ENCODE peak calls at places on chromosomes 11 and 22, in ten cellular contexts. K is A549, F is transverse colon, C is H1, E is sigmoid colon, W is upper lobe of left lung, T is K562, X is suprapubic skin, Q is stomach, V is ovary. I is an unnamed sample. For H3K4me1, the result is how much of the 10 kb centered on the place peaks cover.

GRCh38 chr11:6116638-6117037 is 9.2 kb downstream of the OR56B4 start:
- DNase-seq in V (no peak), C (no peak), Q (no peak), E (no peak), F (no peak), X (no peak), T (no peak), W (no peak), K (no peak), I (no peak)

GRCh38 chr11:67006029-67006884 is 16.7 kb upstream of the SYT12 start:
- DNase-seq in E (no peak), Q (no peak), F (no peak), V (no peak), C (no peak), W (no peak), K (peak), T (peak), X (no peak), I (peak)

GRCh38 chr11:10666976-10667892 is 26.3 kb downstream of the IRAG1 start:
- DNase-seq in Q (no peak), C (no peak), K (no peak), E (no peak), T (no peak), V (no peak), X (no peak), F (no peak), W (no peak), I (no peak)

GRCh38 chr11:11416917-11417316 is 63.9 kb upstream of the CSNK2A3 start:
- DNase-seq in X (no peak), F (no peak), K (peak), C (no peak), V (no peak), E (no peak), T (no peak), W (no peak), Q (no peak), I (no peak)

GRCh38 chr11:118857385-118857784 is 26.3 kb upstream of the CXCR5 start:
- DNase-seq in C (no peak), Q (no peak), W (no peak), X (no peak), T (no peak), E (no peak), V (no peak), K (no peak), F (no peak), I (no peak)

GRCh38 chr11:106012744-106013143 is 9.3 kb downstream of the MSANTD4 start:
- DNase-seq in T (no peak), C (no peak), W (no peak), K (no peak), V (no peak), E (no peak), F (no peak), Q (no peak), X (no peak), I (no peak)

GRCh38 chr22:38949889-38950405 is 7.5 kb upstream of the APOBEC3A start:
- DNase-seq in E (peak), X (no peak), W (no peak), F (no peak), T (no peak), Q (no peak), C (no peak), K (no peak), V (no peak), I (no peak)

GRCh38 chr11:7016011-7016410 is 4.1 kb downstream of the ZNF214 start:
- DNase-seq in C (no peak), K (no peak), F (no peak), V (no peak), E (no peak), X (no peak), W (no peak), T (no peak), Q (no peak), I (no peak)

GRCh38 chr11:106391771-106392412 is 314.4 kb downstream of the AASDHPPT start:
- DNase-seq in W (no peak), E (no peak), T (no peak), Q (no peak), X (no peak), C (no peak), K (no peak), V (no peak), F (no peak), I (no peak)

GRCh38 chr11:86431258-86431657 is 56.6 kb downstream of the CCDC81 start:
- DNase-seq in F (no peak), E (no peak), T (no peak), W (peak), V (no peak), K (no peak), Q (no peak), C (no peak), X (no peak), I (no peak)

GRCh38 chr11:47572715-47573255 is 6.0 kb downstream of the KBTBD4 start:
- DNase-seq in E (no peak), C (no peak), W (no peak), K (no peak), F (no peak), V (no peak), X (peak), T (peak), Q (no peak), I (no peak)

GRCh38 chr11:25537393-25537792 is 794.5 kb upstream of the ANO3 start:
- DNase-seq in T (no peak), E (no peak), C (no peak), V (no peak), X (no peak), Q (no peak), W (no peak), K (no peak), F (no peak), I (no peak)

GRCh38 chr22:48576333-48577013 is 1251.2 kb downstream of the BRD1 start:
- DNase-seq in V (no peak), C (no peak), T (no peak), F (no peak), W (peak), K (peak), Q (no peak), E (no peak), X (no peak), I (no peak)

GRCh38 chr22:44709881-44710400 is 7.9 kb downstream of the PRR5 start:
- DNase-seq in K (no peak), C (no peak), W (peak), Q (no peak), E (no peak), V (no peak), T (peak), X (no peak), F (no peak), I (no peak)

GRCh38 chr22:25193548-25193947 is 6.1 kb upstream of the CRYBB3 start:
- DNase-seq in W (no peak), Q (no peak), F (no peak), C (no peak), V (no peak), T (peak), E (no peak), X (no peak), K (no peak), I (no peak)

GRCh38 chr11:82930229-82930628 is 28.7 kb downstream of the DDIAS start:
- DNase-seq in E (no peak), F (no peak), X (no peak), Q (no peak), C (no peak), V (no peak), K (no peak), W (no peak), T (no peak), I (no peak)

GRCh38 chr11:134999490-135000066 is 587.5 kb upstream of the B3GAT1 start:
- DNase-seq in V (no peak), T (no peak), C (no peak), Q (no peak), K (no peak), F (no peak), E (no peak), W (no peak), X (no peak), I (no peak)

GRCh38 chr11:42762348-42762747 is 549.4 kb upstream of the API5 start:
- DNase-seq in F (no peak), Q (no peak), E (no peak), K (no peak), V (no peak), W (no peak), T (no peak), C (no peak), X (no peak), I (no peak)

GRCh38 chr11:90242894-90243416 is 20.1 kb upstream of the CHORDC1 start:
- DNase-seq in X (no peak), T (no peak), W (no peak), E (no peak), V (no peak), F (no peak), Q (no peak), K (no peak), C (no peak), I (no peak)

GRCh38 chr11:90241414-90241813 is 18.6 kb upstream of the CHORDC1 start:
- DNase-seq in T (no peak), X (no peak), F (no peak), Q (no peak), W (no peak), K (no peak), C (no peak), V (no peak), E (no peak), I (no peak)

GRCh38 chr11:90246468-90246867 is 23.6 kb upstream of the CHORDC1 start:
- DNase-seq in V (no peak), T (no peak), W (no peak), Q (no peak), X (no peak), K (no peak), C (no peak), E (no peak), F (no peak), I (no peak)

DNA sequence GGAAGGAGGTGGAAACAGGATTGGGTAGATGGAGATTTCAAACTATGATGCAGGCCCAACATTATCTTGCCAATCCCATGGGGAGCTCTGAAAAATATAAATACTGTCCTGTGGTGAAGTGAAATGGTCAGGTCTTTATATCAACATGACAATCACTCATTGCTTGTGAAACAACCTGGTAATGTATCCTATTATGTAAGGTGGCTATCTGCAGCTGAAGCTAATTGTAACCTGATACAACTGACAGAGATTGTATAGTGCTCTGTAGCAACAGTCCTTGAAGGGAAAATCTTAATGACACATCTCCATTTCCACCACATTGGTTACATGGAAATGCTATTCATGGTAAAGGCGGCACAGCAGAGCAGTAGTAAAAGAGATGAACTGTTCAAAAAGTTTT is 20.7 kb upstream of the CHORDC1 start:
- DNase-seq in C (no peak), V (no peak), E (no peak), W (no peak), K (no peak), Q (no peak), F (no peak), T (no peak), X (no peak), I (no peak)
- H3K4me1 ChIP-seq in C (under half), V (under half), E (under half), W (under half), K (under half), Q (under half), F (under half), T (under half), X (under half), I (under half)

GRCh38 chr11:60658409-60658808 is 41.0 kb upstream of the MS4A8 start:
- DNase-seq in F (no peak), X (no peak), T (no peak), C (no peak), K (no peak), E (no peak), V (no peak), W (no peak), Q (peak), I (no peak)
- H3K27ac ChIP-seq in F (no peak), X (no peak), T (no peak), C (no peak), K (no peak), E (no peak), V (no peak), W (peak), Q (peak), I (no peak)

GRCh38 chr22:23215294-23216204 is 35.2 kb downstream of the BCR start:
- DNase-seq in F (no peak), K (no peak), X (no peak), Q (peak), T (peak), E (no peak), V (no peak), W (no peak), C (no peak), I (no peak)
- TF ChIP-seq EP300 in F (no peak), K (no peak), X (no peak), Q (no peak), T (no peak), E (no peak), V (no peak), W (peak), C (no peak), I (peak)

GRCh38 chr22:30298005-30298701 is 8.8 kb upstream of the CASTOR1 start:
- DNase-seq in K (no peak), E (no peak), Q (peak), X (no peak), T (no peak), W (no peak), V (no peak), F (peak), C (no peak), I (no peak)

GRCh38 chr22:30295576-30295975 is 6.3 kb upstream of the CASTOR1 start:
- DNase-seq in T (no peak), C (no peak), W (no peak), V (no peak), Q (no peak), X (no peak), K (no peak), E (no peak), F (no peak), I (no peak)

GRCh38 chr22:30296324-30296723 is 7.0 kb upstream of the CASTOR1 start:
- DNase-seq in C (no peak), Q (no peak), V (no peak), W (no peak), E (no peak), F (no peak), X (no peak), T (no peak), K (no peak), I (no peak)

GRCh38 chr22:30297276-30298004 is 8.1 kb upstream of the CASTOR1 start:
- DNase-seq in C (no peak), E (no peak), Q (no peak), X (no peak), V (no peak), F (no peak), W (no peak), T (no peak), K (no peak), I (no peak)

GRCh38 chr22:30296851-30297250 is 7.5 kb upstream of the CASTOR1 start:
- DNase-seq in W (no peak), F (no peak), V (no peak), E (no peak), K (no peak), X (no peak), T (no peak), Q (no peak), C (no peak), I (no peak)
- H3K4me1 ChIP-seq in W (under half), F (under half), V (under half), E (under half), K (under half), X (half or more), T (under half), Q (half or more), C (under half), I (under half)

I was measured in tibial nerve.